ENCODE peak calls at places on chromosomes 7 and 10, in six cellular contexts. W, R, O, T, M and D are unnamed samples.
A peak's percentile ranks its signal among the peaks of the same experiment; 100 is the strongest.

GRCh38 chr7:111312966-111313365 is 222.0 kb downstream of the LRRN3 start:
- DNase-seq in W (no peak), R (peak; percentile 13), O (no peak), T (no peak), M (peak; percentile 23), D (no peak)

GRCh38 chr7:153886506-153887391 is 165.4 kb upstream of the DPP6 start:
- DNase-seq in W (no peak), R (no peak), O (peak; percentile 83), T (no peak), M (no peak), D (peak; percentile 32)

GRCh38 chr7:116164552-116164951 is 45.8 kb upstream of the TES start:
- DNase-seq in W (no peak), R (no peak), O (no peak), T (no peak), M (no peak), D (no peak)

GRCh38 chr10:124126711-124127385 is 33.5 kb upstream of the CHST15 start:
- DNase-seq in W (no peak), R (no peak), O (no peak), T (no peak), M (no peak), D (no peak)

GRCh38 chr7:150901160-150902035 is 49.1 kb downstream of the AOC1 start:
- DNase-seq in W (no peak), R (no peak), O (no peak), T (no peak), M (no peak), D (peak; percentile 18)

GRCh38 chr10:75588031-75588430 is 156.6 kb downstream of the LRMDA start:
- DNase-seq in W (no peak), R (no peak), O (no peak), T (no peak), M (no peak), D (no peak)

GRCh38 chr7:144812379-144813283 is 23.2 kb downstream of the TPK1 start:
- DNase-seq in W (no peak), R (no peak), O (no peak), T (no peak), M (no peak), D (no peak)

GRCh38 chr7:129779602-129780256 is 168.2 kb downstream of the NRF1 start:
- DNase-seq in W (no peak), R (peak; percentile 61), O (peak; percentile 90), T (peak; percentile 61), M (peak; percentile 80), D (no peak)

GRCh38 chr10:59754951-59755350 is 1.7 kb upstream of the MRLN start:
- DNase-seq in W (no peak), R (no peak), O (no peak), T (no peak), M (no peak), D (no peak)

GRCh38 chr7:154950992-154951391 is 51.9 kb downstream of the PAXIP1 start:
- DNase-seq in W (no peak), R (peak; percentile 17), O (no peak), T (no peak), M (no peak), D (no peak)

GRCh38 chr7:135710417-135711138 is 17.4 kb downstream of the SLC13A4 start:
- DNase-seq in W (no peak), R (peak; percentile 16), O (peak; percentile 73), T (no peak), M (peak; percentile 78), D (no peak)

GRCh38 chr7:82578430-82578829 is 134.9 kb upstream of the CACNA2D1 start:
- DNase-seq in W (no peak), R (no peak), O (no peak), T (no peak), M (no peak), D (no peak)

GRCh38 chr7:120272261-120272895 is 597 bp upstream of the KCND2 start:
- DNase-seq in W (peak; percentile 27), R (peak; percentile 22), O (peak; percentile 54), T (peak; percentile 37), M (peak; percentile 56), D (peak; percentile 36)

GRCh38 chr7:101121996-101122932 is 4.6 kb upstream of the SERPINE1 start:
- DNase-seq in W (no peak), R (peak; percentile 93), O (no peak), T (peak; percentile 63), M (peak; percentile 47), D (peak; percentile 91)

GRCh38 chr7:156456503-156457115 is 184.0 kb upstream of the RNF32 start:
- DNase-seq in W (no peak), R (peak; percentile 60), O (no peak), T (no peak), M (no peak), D (no peak)

GRCh38 chr7:37105762-37106161 is 342.9 kb downstream of the ELMO1 start:
- DNase-seq in W (no peak), R (no peak), O (no peak), T (no peak), M (no peak), D (no peak)

GRCh38 chr7:142194201-142194600 is 63.7 kb downstream of the PRSS58 start:
- DNase-seq in W (no peak), R (no peak), O (no peak), T (no peak), M (no peak), D (no peak)

GRCh38 chr10:3662775-3663174 is 122.2 kb downstream of the KLF6 start:
- DNase-seq in W (no peak), R (no peak), O (no peak), T (no peak), M (no peak), D (no peak)

GRCh38 chr10:17590969-17591645 is 26.1 kb downstream of the HACD1 start:
- DNase-seq in W (no peak), R (no peak), O (no peak), T (no peak), M (no peak), D (no peak)

GRCh38 chr7:50782376-50783208 is at the start of gene GRB10:
- DNase-seq in W (no peak), R (no peak), O (peak; percentile 83), T (no peak), M (no peak), D (no peak)

GRCh38 chr10:98400482-98400881 is 14.5 kb downstream of the PYROXD2 start:
- DNase-seq in W (no peak), R (no peak), O (no peak), T (no peak), M (no peak), D (no peak)

GRCh38 chr7:3162286-3162685 is 118.6 kb upstream of the CARD11 start:
- DNase-seq in W (no peak), R (no peak), O (no peak), T (no peak), M (peak; percentile 23), D (peak; percentile 46)

DNA sequence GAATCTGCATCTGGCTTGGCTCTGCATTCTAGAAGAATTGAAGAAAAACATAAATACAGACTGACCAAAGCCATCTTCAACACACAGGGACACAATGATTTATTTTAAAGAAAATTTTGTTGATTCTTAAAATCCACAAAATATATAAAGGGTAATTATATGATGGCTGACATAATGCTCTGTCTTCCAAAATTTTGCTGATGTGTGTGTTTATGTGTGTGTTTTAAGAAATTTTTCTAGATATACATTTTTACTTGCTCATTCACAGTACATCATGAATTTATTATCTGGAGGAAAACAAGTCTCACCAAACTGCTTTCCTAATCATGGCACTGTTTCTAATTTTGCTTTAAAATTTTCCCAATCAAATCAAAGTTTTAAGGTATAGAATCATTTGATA is 442.6 kb downstream of the PARD3 start:
- DNase-seq in W (no peak), R (no peak), O (no peak), T (no peak), M (no peak), D (no peak)
- H3K9ac ChIP-seq in W (no peak overlapping the region), R (no peak overlapping the region), O (no peak overlapping the region), T (no peak overlapping the region), M (no peak overlapping the region), D (no peak overlapping the region)

GRCh38 chr10:71924771-71925170 is 39.4 kb upstream of the CHST3 start:
- DNase-seq in W (no peak), R (no peak), O (no peak), T (no peak), M (no peak), D (no peak)

GRCh38 chr10:71923138-71923692 is 41.0 kb upstream of the CHST3 start:
- DNase-seq in W (no peak), R (no peak), O (no peak), T (no peak), M (no peak), D (no peak)

GRCh38 chr10:71920540-71921318 is 43.5 kb upstream of the CHST3 start:
- DNase-seq in W (no peak), R (no peak), O (no peak), T (no peak), M (peak; percentile 84), D (no peak)

GRCh38 chr10:71918992-71919391 is 45.2 kb upstream of the CHST3 start:
- DNase-seq in W (no peak), R (no peak), O (no peak), T (no peak), M (no peak), D (no peak)

DNA sequence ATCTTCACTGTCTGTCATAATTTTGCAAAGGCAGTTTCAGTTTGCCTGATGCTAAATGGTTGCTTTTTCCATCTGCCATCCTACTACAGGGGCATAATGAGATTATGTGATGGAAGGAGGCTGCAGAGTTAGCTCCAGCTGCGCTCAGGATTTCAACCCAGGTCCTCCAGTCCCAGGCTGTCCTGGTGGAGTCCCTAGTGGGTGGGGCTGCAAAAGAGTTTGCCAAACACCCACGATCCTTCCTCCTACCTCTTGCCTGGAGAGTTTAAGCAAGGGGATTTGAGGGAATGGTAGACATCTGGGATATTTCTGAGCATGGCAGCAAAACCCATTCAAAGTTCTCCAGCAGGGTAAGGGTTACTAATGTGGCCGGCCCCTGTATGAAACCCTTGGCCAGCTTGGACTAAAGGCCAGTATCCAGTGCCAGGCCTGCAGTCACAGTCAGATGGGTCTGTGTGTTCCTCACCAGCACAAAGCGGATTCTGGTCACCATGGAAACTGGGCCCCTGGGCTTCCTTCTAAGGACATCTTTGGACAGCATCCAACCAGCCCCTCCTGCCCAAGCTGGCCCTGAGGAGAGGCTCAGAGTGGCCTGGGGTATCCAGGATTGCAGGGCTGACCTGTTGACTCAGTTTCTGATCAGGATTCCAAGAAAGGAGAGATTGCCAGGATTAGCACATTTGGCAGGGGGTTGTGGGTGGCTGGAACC is 42.7 kb upstream of the CHST3 start:
- DNase-seq in W (no peak), R (no peak), O (no peak), T (no peak), M (peak; percentile 47), D (no peak)
- H3K4me3 ChIP-seq in W (no peak overlapping the region), R (no peak overlapping the region), O (no peak overlapping the region), T (no peak overlapping the region), M (no peak overlapping the region), D (no peak overlapping the region)

GRCh38 chr7:30266686-30267085 is 17.7 kb upstream of the ZNRF2 start:
- DNase-seq in W (no peak), R (no peak), O (no peak), T (no peak), M (no peak), D (no peak)
- TF ChIP-seq ZNF274 in W (no peak), R (no peak), O (no peak), T (no peak), M (no peak), D (no peak)

GRCh38 chr10:14035506-14035905 is 295.2 kb downstream of the FRMD4A start:
- DNase-seq in W (no peak), R (no peak), O (no peak), T (no peak), M (no peak), D (no peak)

GRCh38 chr10:14039968-14040668 is 290.6 kb downstream of the FRMD4A start:
- DNase-seq in W (no peak), R (no peak), O (no peak), T (no peak), M (no peak), D (no peak)

GRCh38 chr10:14036233-14036632 is 294.5 kb downstream of the FRMD4A start:
- DNase-seq in W (no peak), R (no peak), O (no peak), T (no peak), M (no peak), D (no peak)

GRCh38 chr10:14040787-14041631 is 289.7 kb downstream of the FRMD4A start:
- DNase-seq in W (no peak), R (no peak), O (no peak), T (no peak), M (no peak), D (no peak)
- H3K9ac ChIP-seq in W (no peak overlapping the region), R (no peak overlapping the region), O (no peak overlapping the region), T (no peak overlapping the region), M (no peak overlapping the region), D (no peak overlapping the region)